ENCODE peak calls at places on chromosomes 16 and 17, in nine cellular contexts. K, E, Z, I, S, R, V, U and D are unnamed samples.

GRCh38 chr17:65438708-65439294 is 122.6 kb downstream of the AXIN2 start:
- DNase-seq in V (no peak), K (no peak), R (no peak), E (no peak), Z (no peak), U (no peak), I (no peak), S (no peak), D (no peak)

GRCh38 chr17:59786536-59787319 is 79.3 kb downstream of the VMP1 start:
- DNase-seq in S (no peak), U (peak), E (peak), I (peak), R (no peak), K (no peak), Z (peak), V (peak), D (no peak)

GRCh38 chr17:80007939-80008338 is 27.7 kb downstream of the TBC1D16 start:
- DNase-seq in S (peak), U (no peak), E (no peak), Z (no peak), K (no peak), I (no peak), V (no peak), R (no peak), D (no peak)

GRCh38 chr17:21218101-21218500 is 4.1 kb upstream of the TMEM11 start:
- DNase-seq in E (no peak), I (peak), U (peak), S (no peak), R (no peak), K (no peak), V (no peak), Z (peak), D (no peak)

GRCh38 chr17:12622726-12623125 is 43.0 kb upstream of the MYOCD start:
- DNase-seq in E (no peak), I (no peak), S (no peak), Z (no peak), V (no peak), K (no peak), U (no peak), R (no peak), D (no peak)

GRCh38 chr17:7323731-7324437 is 5.3 kb downstream of the NEURL4 start:
- DNase-seq in I (peak), U (peak), S (peak), R (no peak), Z (peak), E (no peak), V (no peak), K (no peak), D (peak)

GRCh38 chr16:62940573-62940972 is 904.3 kb upstream of the CDH8 start:
- DNase-seq in K (no peak), S (no peak), V (no peak), R (no peak), U (peak), Z (no peak), I (no peak), E (no peak), D (no peak)

GRCh38 chr16:4217246-4218131 is 24.4 kb downstream of the SRL start:
- DNase-seq in Z (no peak), R (peak), U (peak), E (no peak), K (no peak), V (no peak), S (peak), I (no peak), D (peak)

GRCh38 chr17:50943575-50943933 is 77.4 kb upstream of the TOB1 start:
- DNase-seq in U (no peak), Z (no peak), I (peak), V (no peak), K (no peak), R (peak), E (no peak), S (peak), D (no peak)

GRCh38 chr17:79842656-79843474 is 3.6 kb upstream of the CBX4 start:
- DNase-seq in V (no peak), S (no peak), Z (peak), U (no peak), E (no peak), K (no peak), I (peak), R (peak), D (no peak)

GRCh38 chr16:15415411-15416070 is 18.8 kb upstream of the BMERB1 start:
- DNase-seq in U (no peak), R (no peak), V (no peak), E (no peak), K (no peak), I (no peak), S (no peak), Z (no peak), D (no peak)

GRCh38 chr16:2468725-2469398 is 2.2 kb upstream of the NTN3 start:
- DNase-seq in Z (peak), V (no peak), E (no peak), K (peak), S (no peak), I (no peak), R (peak), U (peak), D (no peak)